ENCODE peak calls at places on chromosomes 1 and 21, in eight cellular contexts. P is heart left ventricle; Q is mesendoderm; K is CD8-positive, alpha-beta T cell; J is small intestine; O is K562; R is IMR-90; X is tibial nerve. Y is an unnamed sample.

GRCh38 chr1:64921761-64922160 is 44.6 kb downstream of the JAK1 start:
- DNase-seq in P (no peak), Q (no peak), K (no peak), J (peak; percentile 85), O (no peak), R (no peak), X (no peak), Y (no peak)

GRCh38 chr1:19342077-19342775 is 30.1 kb downstream of the SLC66A1 start:
- DNase-seq in P (peak; percentile 27), Q (no peak), K (no peak), J (no peak), O (no peak), R (no peak), X (peak; percentile 40), Y (no peak)

GRCh38 chr1:63721531-63722189 is 52.2 kb upstream of the ROR1 start:
- DNase-seq in P (no peak), Q (no peak), K (no peak), J (peak; percentile 70), O (no peak), R (peak; percentile 66), X (no peak), Y (no peak)

GRCh38 chr21:38733973-38734546 is 71.7 kb upstream of the ETS2 start:
- DNase-seq in P (peak; percentile 85), Q (peak; percentile 82), K (peak; percentile 80), J (peak; percentile 81), O (peak; percentile 80), R (peak; percentile 80), X (peak; percentile 99), Y (peak; percentile 57)

GRCh38 chr1:184020328-184020727 is 17.2 kb downstream of the COLGALT2 start:
- DNase-seq in P (no peak), Q (no peak), K (no peak), J (no peak), O (no peak), R (no peak), X (no peak), Y (no peak)

GRCh38 chr21:46626536-46627302 is 8.8 kb upstream of the PRMT2 start:
- DNase-seq in P (no peak), Q (no peak), K (peak; percentile 39), J (no peak), O (no peak), R (no peak), X (no peak), Y (no peak)

GRCh38 chr1:116951175-116951935 is 41.6 kb downstream of the PTGFRN start:
- DNase-seq in P (no peak), Q (no peak), K (no peak), J (no peak), O (no peak), R (peak; percentile 7), X (peak; percentile 33), Y (no peak)

GRCh38 chr1:184755226-184756065 is 788 bp upstream of the EDEM3 start:
- DNase-seq in P (no peak), Q (no peak), K (peak; percentile 11), J (peak; percentile 51), O (peak; percentile 55), R (no peak), X (peak; percentile 13), Y (peak; percentile 33)

GRCh38 chr1:115089443-115090340 is at the start of gene TSPAN2:
- DNase-seq in P (peak; percentile 78), Q (peak; percentile 94), K (peak; percentile 59), J (peak; percentile 20), O (peak; percentile 8), R (peak; percentile 59), X (peak; percentile 28), Y (peak; percentile 26)
- H3K4me3 ChIP-seq in P (peak within 1 kb of the TSS; percentile 71), Q (peak within 1 kb of the TSS; percentile 63), K (peak within 1 kb of the TSS; percentile 82), J (peak within 1 kb of the TSS; percentile 64), O (no peak within 1 kb of the TSS), R (peak within 1 kb of the TSS; percentile 70), X (peak within 1 kb of the TSS; percentile 55), Y (peak within 1 kb of the TSS; percentile 64)

DNA sequence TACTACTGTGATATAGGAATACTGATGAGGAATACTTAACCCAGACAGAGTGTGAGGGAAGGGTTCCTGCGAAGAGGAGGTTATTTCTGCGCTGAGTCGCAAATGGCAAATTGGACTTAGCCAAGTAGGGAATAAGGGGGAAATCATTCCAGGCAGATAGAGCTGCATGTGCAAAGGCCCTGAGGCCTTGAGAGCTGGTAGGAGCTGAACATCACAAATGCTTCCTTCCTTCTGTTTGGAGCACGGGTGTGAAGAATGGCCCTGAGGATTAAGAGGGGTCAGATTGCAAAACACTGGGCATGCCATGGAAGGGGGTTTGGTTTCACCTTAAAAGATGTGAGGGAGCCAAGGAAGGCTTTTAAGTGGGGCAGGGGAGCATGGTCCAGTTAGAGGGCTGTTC is 12.4 kb downstream of the IER5 start:
- DNase-seq in P (no peak), Q (peak; percentile 74), K (no peak), J (no peak), O (no peak), R (no peak), X (no peak), Y (no peak)
- H3K4me1 ChIP-seq in P (peaks cover 44% of the 10 kb centered on the region), Q (peaks cover 27% of the 10 kb centered on the region), K (peaks cover 25% of the 10 kb centered on the region), J (no peaks in the 10 kb centered on the region), O (peaks cover 63% of the 10 kb centered on the region), R (peaks cover 46% of the 10 kb centered on the region), X (peaks cover 14% of the 10 kb centered on the region), Y (peaks cover 15% of the 10 kb centered on the region)

GRCh38 chr1:198158766-198159589 is 2.2 kb downstream of the NEK7 start:
- DNase-seq in P (peak; percentile 91), Q (peak; percentile 95), K (peak; percentile 87), J (peak; percentile 85), O (peak; percentile 97), R (peak; percentile 88), X (peak; percentile 84), Y (peak; percentile 90)

GRCh38 chr1:198157847-198158765 is 1.3 kb downstream of the NEK7 start:
- DNase-seq in P (no peak), Q (peak; percentile 73), K (peak; percentile 23), J (peak; percentile 23), O (peak; percentile 62), R (peak; percentile 57), X (no peak), Y (peak; percentile 55)

GRCh38 chr1:198156111-198156744 is 570 bp upstream of the NEK7 start:
- DNase-seq in P (peak; percentile 37), Q (peak; percentile 89), K (peak; percentile 69), J (peak; percentile 83), O (peak; percentile 91), R (peak; percentile 66), X (peak; percentile 70), Y (peak; percentile 79)

GRCh38 chr1:198156745-198157240 is at the start of gene NEK7:
- DNase-seq in P (peak; percentile 88), Q (peak; percentile 90), K (peak; percentile 59), J (peak; percentile 88), O (peak; percentile 95), R (peak; percentile 78), X (peak; percentile 73), Y (peak; percentile 74)

GRCh38 chr1:198157241-198157846 is 546 bp downstream of the NEK7 start:
- DNase-seq in P (peak; percentile 92), Q (peak; percentile 98), K (peak; percentile 82), J (peak; percentile 92), O (peak; percentile 96), R (peak; percentile 97), X (peak; percentile 85), Y (peak; percentile 91)
- H3K4me3 ChIP-seq in P (peak overlapping the region; percentile 92), Q (peak overlapping the region; percentile 86), K (peak overlapping the region; percentile 86), J (peak overlapping the region; percentile 94), O (peak overlapping the region; percentile 82), R (peak overlapping the region; percentile 77), X (peak overlapping the region; percentile 99), Y (peak overlapping the region; percentile 97)

GRCh38 chr1:42962641-42963377 is 4.1 kb upstream of the SLC2A1 start:
- DNase-seq in P (peak; percentile 34), Q (peak; percentile 89), K (no peak), J (no peak), O (peak; percentile 95), R (peak; percentile 73), X (no peak), Y (no peak)
- H3K4me1 ChIP-seq in P (no peaks in the 10 kb centered on the region), Q (peaks cover 18% of the 10 kb centered on the region), K (peaks cover 9% of the 10 kb centered on the region), J (no peaks in the 10 kb centered on the region), O (peaks cover 72% of the 10 kb centered on the region), R (peaks cover 35% of the 10 kb centered on the region), X (peaks cover 6% of the 10 kb centered on the region), Y (peaks cover 46% of the 10 kb centered on the region)

DNA sequence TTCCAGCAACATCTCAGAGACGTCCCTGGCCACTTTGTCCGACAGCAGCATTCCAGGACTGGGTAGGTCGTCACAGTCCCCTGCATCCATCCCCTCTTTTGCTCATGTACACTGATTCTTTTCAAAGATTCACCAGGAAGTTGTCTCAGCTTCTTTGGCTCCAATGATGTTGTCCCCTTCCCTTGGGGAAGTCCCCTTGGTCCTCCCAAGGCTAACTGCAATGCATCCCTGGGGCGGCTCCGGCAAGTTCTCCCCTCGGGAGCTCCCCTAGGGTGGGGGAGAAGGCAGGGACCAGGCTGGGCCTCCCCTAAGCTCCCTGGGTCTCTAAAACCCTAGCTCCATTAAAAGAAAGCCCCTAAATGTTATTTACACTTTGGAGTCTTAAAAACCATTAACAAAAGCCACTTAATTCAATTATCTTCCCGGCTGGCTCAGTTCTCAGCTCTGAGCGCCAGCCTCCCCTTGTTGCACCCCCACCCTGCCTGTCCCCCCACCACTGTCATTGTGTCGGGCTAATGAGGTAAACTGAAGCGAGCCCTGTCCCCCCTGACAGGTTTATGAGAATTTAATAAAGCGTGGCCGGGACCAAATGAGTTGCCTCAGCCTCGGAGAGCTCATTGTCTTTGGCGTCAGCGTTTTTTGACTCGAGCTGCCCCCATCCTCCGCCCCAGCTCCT is 25.3 kb downstream of the KNCN start:
- DNase-seq in P (no peak), Q (no peak), K (no peak), J (no peak), O (no peak), R (no peak), X (no peak), Y (no peak)
- H3K4me3 ChIP-seq in P (no peak overlapping the region), Q (no peak overlapping the region), K (no peak overlapping the region), J (no peak overlapping the region), O (no peak overlapping the region), R (no peak overlapping the region), X (no peak overlapping the region), Y (no peak overlapping the region)

GRCh38 chr1:175131100-175131499 is 61.5 kb downstream of the KIAA0040 start:
- DNase-seq in P (no peak), Q (no peak), K (no peak), J (no peak), O (no peak), R (no peak), X (no peak), Y (no peak)
- H3K4me1 ChIP-seq in P (peaks cover 29% of the 10 kb centered on the region), Q (peaks cover 9% of the 10 kb centered on the region), K (no peaks in the 10 kb centered on the region), J (no peaks in the 10 kb centered on the region), O (no peaks in the 10 kb centered on the region), R (peaks cover 2% of the 10 kb centered on the region), X (no peaks in the 10 kb centered on the region), Y (peaks cover 27% of the 10 kb centered on the region)

GRCh38 chr1:6961289-6961688 is 176.0 kb downstream of the CAMTA1 start:
- DNase-seq in P (no peak), Q (no peak), K (no peak), J (no peak), O (no peak), R (no peak), X (no peak), Y (no peak)

GRCh38 chr1:6965062-6965913 is 180.0 kb downstream of the CAMTA1 start:
- DNase-seq in P (no peak), Q (no peak), K (no peak), J (no peak), O (no peak), R (no peak), X (no peak), Y (no peak)

GRCh38 chr1:6962390-6962955 is 177.2 kb downstream of the CAMTA1 start:
- DNase-seq in P (peak; percentile 79), Q (peak; percentile 100), K (peak; percentile 22), J (peak; percentile 43), O (peak; percentile 84), R (no peak), X (no peak), Y (peak; percentile 66)

GRCh38 chr1:6961905-6962304 is 176.7 kb downstream of the CAMTA1 start:
- DNase-seq in P (no peak), Q (no peak), K (no peak), J (no peak), O (no peak), R (no peak), X (no peak), Y (no peak)

GRCh38 chr1:6962956-6963915 is 178.0 kb downstream of the CAMTA1 start:
- DNase-seq in P (peak; percentile 69), Q (no peak), K (peak; percentile 37), J (peak; percentile 66), O (peak; percentile 82), R (no peak), X (peak; percentile 6), Y (peak; percentile 58)
- H3K4me3 ChIP-seq in P (peak overlapping the region; percentile 46), Q (peak overlapping the region; percentile 12), K (peak overlapping the region; percentile 33), J (no peak overlapping the region), O (peak overlapping the region; percentile 28), R (no peak overlapping the region), X (no peak overlapping the region), Y (peak overlapping the region; percentile 52)